ENCODE peak calls at places on chromosome 1, in six cellular contexts. One of them, this sample, is unnamed.
A peak's percentile ranks its signal among the peaks of the same experiment; 100 is the strongest.

GRCh38 chr1:43366601-43367025 is 1.2 kb downstream of the ELOVL1 start:
- DNase-seq in CD4-positive, CD25-positive, alpha-beta regulatory T cell: no peak
- DNase-seq in CD4-positive, alpha-beta memory T cell: no peak
- DNase-seq in IMR-90: no peak
- DNase-seq in CD8-positive, alpha-beta memory T cell: no peak
- DNase-seq in PC-3: peak; percentile 51
- DNase-seq in this sample: no peak

GRCh38 chr1:168110896-168111545 is 25.7 kb downstream of the GPR161 start:
- DNase-seq in CD4-positive, CD25-positive, alpha-beta regulatory T cell: no peak
- DNase-seq in CD4-positive, alpha-beta memory T cell: no peak
- DNase-seq in IMR-90: no peak
- DNase-seq in CD8-positive, alpha-beta memory T cell: no peak
- DNase-seq in PC-3: peak; percentile 10
- DNase-seq in this sample: no peak

GRCh38 chr1:209614906-209615305 is 31.4 kb downstream of the CAMK1G start:
- DNase-seq in CD4-positive, CD25-positive, alpha-beta regulatory T cell: no peak
- DNase-seq in CD4-positive, alpha-beta memory T cell: no peak
- DNase-seq in IMR-90: no peak
- DNase-seq in CD8-positive, alpha-beta memory T cell: no peak
- DNase-seq in PC-3: no peak
- DNase-seq in this sample: no peak

GRCh38 chr1:161200421-161200991 is 1.7 kb upstream of the ADAMTS4 start:
- DNase-seq in CD4-positive, CD25-positive, alpha-beta regulatory T cell: peak; percentile 75
- DNase-seq in CD4-positive, alpha-beta memory T cell: no peak
- DNase-seq in IMR-90: no peak
- DNase-seq in CD8-positive, alpha-beta memory T cell: no peak
- DNase-seq in PC-3: no peak
- DNase-seq in this sample: no peak

GRCh38 chr1:91744973-91745648 is 140.8 kb downstream of the TGFBR3 start:
- DNase-seq in CD4-positive, CD25-positive, alpha-beta regulatory T cell: no peak
- DNase-seq in CD4-positive, alpha-beta memory T cell: no peak
- DNase-seq in IMR-90: no peak
- DNase-seq in CD8-positive, alpha-beta memory T cell: no peak
- DNase-seq in PC-3: no peak
- DNase-seq in this sample: no peak

GRCh38 chr1:157490337-157491165 is 61.8 kb downstream of the FCRL5 start:
- DNase-seq in CD4-positive, CD25-positive, alpha-beta regulatory T cell: peak; percentile 54
- DNase-seq in CD4-positive, alpha-beta memory T cell: peak; percentile 15
- DNase-seq in IMR-90: peak; percentile 26
- DNase-seq in CD8-positive, alpha-beta memory T cell: peak; percentile 52
- DNase-seq in PC-3: peak; percentile 86
- DNase-seq in this sample: peak; percentile 19

GRCh38 chr1:55211456-55211855 is 3.7 kb downstream of the USP24 start:
- DNase-seq in CD4-positive, CD25-positive, alpha-beta regulatory T cell: peak; percentile 9
- DNase-seq in CD4-positive, alpha-beta memory T cell: no peak
- DNase-seq in IMR-90: peak; percentile 44
- DNase-seq in CD8-positive, alpha-beta memory T cell: no peak
- DNase-seq in PC-3: no peak
- DNase-seq in this sample: no peak

GRCh38 chr1:156115514-156116374 is 1.2 kb downstream of the LMNA start:
- DNase-seq in CD4-positive, CD25-positive, alpha-beta regulatory T cell: no peak
- DNase-seq in CD4-positive, alpha-beta memory T cell: no peak
- DNase-seq in IMR-90: peak; percentile 65
- DNase-seq in CD8-positive, alpha-beta memory T cell: no peak
- DNase-seq in PC-3: peak; percentile 80
- DNase-seq in this sample: no peak

GRCh38 chr1:229070168-229070567 is 200.7 kb upstream of the RAB4A start:
- DNase-seq in CD4-positive, CD25-positive, alpha-beta regulatory T cell: no peak
- DNase-seq in CD4-positive, alpha-beta memory T cell: no peak
- DNase-seq in IMR-90: peak; percentile 47
- DNase-seq in CD8-positive, alpha-beta memory T cell: no peak
- DNase-seq in PC-3: peak; percentile 94
- DNase-seq in this sample: no peak

GRCh38 chr1:117578466-117578865 is 27.4 kb upstream of the TENT5C start:
- DNase-seq in CD4-positive, CD25-positive, alpha-beta regulatory T cell: no peak
- DNase-seq in CD4-positive, alpha-beta memory T cell: no peak
- DNase-seq in IMR-90: no peak
- DNase-seq in CD8-positive, alpha-beta memory T cell: no peak
- DNase-seq in PC-3: no peak
- DNase-seq in this sample: no peak

DNA sequence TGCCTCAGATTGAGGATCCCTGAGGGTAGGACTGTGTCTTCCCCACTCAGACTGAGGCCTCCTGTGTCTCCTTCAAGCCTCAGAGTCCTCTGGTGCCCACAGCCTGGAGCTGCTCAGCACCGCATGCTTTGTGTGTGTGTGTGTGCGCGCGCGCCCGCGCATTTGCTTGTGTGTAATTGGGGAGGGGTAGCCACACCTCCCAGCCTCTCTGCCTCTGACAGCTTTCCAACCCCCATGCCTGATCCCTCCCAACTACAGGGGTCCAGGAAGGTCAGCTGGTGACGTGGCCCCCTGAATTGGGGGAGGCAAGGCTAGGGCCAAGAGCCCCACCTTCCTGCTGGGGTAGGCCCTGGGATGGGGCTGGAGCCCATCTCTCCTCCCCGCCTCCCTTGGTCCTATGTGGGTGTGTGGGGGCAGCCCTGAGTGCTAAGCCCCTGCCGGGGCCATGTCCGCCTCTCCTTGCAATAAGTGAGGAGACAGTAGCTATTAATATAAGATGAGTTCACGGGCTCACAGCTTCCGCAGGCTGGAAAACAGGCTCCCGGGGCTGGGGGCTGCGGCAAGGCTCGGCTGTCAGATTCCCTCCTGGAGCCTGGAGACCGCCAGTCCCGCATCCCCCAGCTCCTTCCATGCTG is 6.9 kb downstream of the GPR3 start:
- DNase-seq in CD4-positive, CD25-positive, alpha-beta regulatory T cell: no peak
- DNase-seq in CD4-positive, alpha-beta memory T cell: no peak
- DNase-seq in IMR-90: no peak
- DNase-seq in CD8-positive, alpha-beta memory T cell: no peak
- DNase-seq in PC-3: no peak
- DNase-seq in this sample: no peak
- H3K4me1 ChIP-seq in CD4-positive, CD25-positive, alpha-beta regulatory T cell: peaks cover 14% of the 10 kb centered on the region
- H3K4me1 ChIP-seq in CD4-positive, alpha-beta memory T cell: peaks cover 11% of the 10 kb centered on the region
- H3K4me1 ChIP-seq in IMR-90: peaks cover 19% of the 10 kb centered on the region
- H3K4me1 ChIP-seq in CD8-positive, alpha-beta memory T cell: peaks cover 26% of the 10 kb centered on the region
- H3K4me1 ChIP-seq in PC-3: peaks cover 12% of the 10 kb centered on the region
- H3K4me1 ChIP-seq in this sample: peaks cover 27% of the 10 kb centered on the region

GRCh38 chr1:106659490-106660244 is 396.8 kb upstream of the PRMT6 start:
- DNase-seq in CD4-positive, CD25-positive, alpha-beta regulatory T cell: no peak
- DNase-seq in CD4-positive, alpha-beta memory T cell: no peak
- DNase-seq in IMR-90: no peak
- DNase-seq in CD8-positive, alpha-beta memory T cell: no peak
- DNase-seq in PC-3: peak; percentile 94
- DNase-seq in this sample: no peak
- H3K4me1 ChIP-seq in CD4-positive, CD25-positive, alpha-beta regulatory T cell: no peaks in the 10 kb centered on the region
- H3K4me1 ChIP-seq in CD4-positive, alpha-beta memory T cell: no peaks in the 10 kb centered on the region
- H3K4me1 ChIP-seq in IMR-90: no peaks in the 10 kb centered on the region
- H3K4me1 ChIP-seq in CD8-positive, alpha-beta memory T cell: no peaks in the 10 kb centered on the region
- H3K4me1 ChIP-seq in PC-3: peaks cover 17% of the 10 kb centered on the region
- H3K4me1 ChIP-seq in this sample: no peaks in the 10 kb centered on the region

DNA sequence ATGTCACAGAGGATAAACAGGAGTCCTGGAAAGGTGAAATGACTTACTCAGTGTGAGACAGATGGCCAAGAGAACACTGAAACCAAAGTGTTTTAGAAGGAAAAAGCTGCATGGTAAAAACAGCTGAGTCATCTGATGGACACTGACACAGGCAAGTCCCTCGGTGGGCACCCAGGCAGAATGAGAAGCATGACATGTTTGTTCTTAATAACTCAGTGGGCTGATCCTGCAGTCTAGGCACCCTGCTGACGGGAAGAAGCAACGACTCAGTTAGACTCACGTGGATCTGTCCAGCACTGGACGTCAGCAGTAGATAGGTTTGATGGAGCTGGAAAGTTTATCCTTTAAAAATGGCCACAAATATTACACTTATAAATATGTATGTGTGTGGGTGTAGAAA is 116.9 kb downstream of the RGS7 start:
- DNase-seq in CD4-positive, CD25-positive, alpha-beta regulatory T cell: no peak
- DNase-seq in CD4-positive, alpha-beta memory T cell: no peak
- DNase-seq in IMR-90: no peak
- DNase-seq in CD8-positive, alpha-beta memory T cell: no peak
- DNase-seq in PC-3: no peak
- DNase-seq in this sample: no peak
- H3K4me1 ChIP-seq in CD4-positive, CD25-positive, alpha-beta regulatory T cell: no peaks in the 10 kb centered on the region
- H3K4me1 ChIP-seq in CD4-positive, alpha-beta memory T cell: no peaks in the 10 kb centered on the region
- H3K4me1 ChIP-seq in IMR-90: no peaks in the 10 kb centered on the region
- H3K4me1 ChIP-seq in CD8-positive, alpha-beta memory T cell: no peaks in the 10 kb centered on the region
- H3K4me1 ChIP-seq in PC-3: peaks cover 15% of the 10 kb centered on the region
- H3K4me1 ChIP-seq in this sample: no peaks in the 10 kb centered on the region

GRCh38 chr1:192607836-192608235 is 28.1 kb upstream of the RGS13 start:
- DNase-seq in CD4-positive, CD25-positive, alpha-beta regulatory T cell: no peak
- DNase-seq in CD4-positive, alpha-beta memory T cell: no peak
- DNase-seq in IMR-90: no peak
- DNase-seq in CD8-positive, alpha-beta memory T cell: no peak
- DNase-seq in PC-3: no peak
- DNase-seq in this sample: no peak
- H3K4me1 ChIP-seq in CD4-positive, CD25-positive, alpha-beta regulatory T cell: peaks cover 4% of the 10 kb centered on the region
- H3K4me1 ChIP-seq in CD4-positive, alpha-beta memory T cell: peaks cover 15% of the 10 kb centered on the region
- H3K4me1 ChIP-seq in IMR-90: no peaks in the 10 kb centered on the region
- H3K4me1 ChIP-seq in CD8-positive, alpha-beta memory T cell: peaks cover 11% of the 10 kb centered on the region
- H3K4me1 ChIP-seq in PC-3: no peaks in the 10 kb centered on the region
- H3K4me1 ChIP-seq in this sample: peaks cover 14% of the 10 kb centered on the region

GRCh38 chr1:114037503-114037890 is 58.2 kb downstream of the OLFML3 start:
- DNase-seq in CD4-positive, CD25-positive, alpha-beta regulatory T cell: no peak
- DNase-seq in CD4-positive, alpha-beta memory T cell: no peak
- DNase-seq in IMR-90: no peak
- DNase-seq in CD8-positive, alpha-beta memory T cell: no peak
- DNase-seq in PC-3: no peak
- DNase-seq in this sample: no peak
- H3K4me1 ChIP-seq in CD4-positive, CD25-positive, alpha-beta regulatory T cell: no peaks in the 10 kb centered on the region
- H3K4me1 ChIP-seq in CD4-positive, alpha-beta memory T cell: no peaks in the 10 kb centered on the region
- H3K4me1 ChIP-seq in IMR-90: peaks cover 5% of the 10 kb centered on the region
- H3K4me1 ChIP-seq in CD8-positive, alpha-beta memory T cell: no peaks in the 10 kb centered on the region
- H3K4me1 ChIP-seq in PC-3: peaks cover 32% of the 10 kb centered on the region
- H3K4me1 ChIP-seq in this sample: no peaks in the 10 kb centered on the region

DNA sequence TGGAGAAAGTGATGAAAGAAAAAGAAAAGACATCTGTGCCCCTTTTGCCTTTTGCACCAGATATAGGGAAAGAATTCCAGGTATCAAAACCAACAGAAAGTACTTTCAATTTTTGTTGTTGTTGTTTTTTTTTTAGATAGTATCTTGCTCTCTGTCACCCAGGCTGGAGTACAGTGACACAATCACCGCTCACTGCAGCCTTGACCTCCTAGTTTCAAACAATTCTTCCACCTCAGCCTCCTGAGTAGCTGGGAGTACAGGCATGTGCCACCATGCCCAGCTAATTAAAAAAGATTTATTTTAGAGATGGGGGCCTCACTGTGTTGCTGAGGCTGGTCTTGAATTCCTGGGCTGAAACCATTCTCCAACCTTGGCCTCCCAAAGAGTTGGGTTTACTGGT is 31.3 kb upstream of the IVNS1ABP start:
- DNase-seq in CD4-positive, CD25-positive, alpha-beta regulatory T cell: no peak
- DNase-seq in CD4-positive, alpha-beta memory T cell: no peak
- DNase-seq in IMR-90: no peak
- DNase-seq in CD8-positive, alpha-beta memory T cell: no peak
- DNase-seq in PC-3: no peak
- DNase-seq in this sample: no peak
- H3K4me1 ChIP-seq in CD4-positive, CD25-positive, alpha-beta regulatory T cell: no peaks in the 10 kb centered on the region
- H3K4me1 ChIP-seq in CD4-positive, alpha-beta memory T cell: no peaks in the 10 kb centered on the region
- H3K4me1 ChIP-seq in IMR-90: no peaks in the 10 kb centered on the region
- H3K4me1 ChIP-seq in CD8-positive, alpha-beta memory T cell: peaks cover 16% of the 10 kb centered on the region
- H3K4me1 ChIP-seq in PC-3: no peaks in the 10 kb centered on the region
- H3K4me1 ChIP-seq in this sample: peaks cover 6% of the 10 kb centered on the region

GRCh38 chr1:67043366-67043765 is 10.6 kb downstream of the SLC35D1 start:
- DNase-seq in CD4-positive, CD25-positive, alpha-beta regulatory T cell: no peak
- DNase-seq in CD4-positive, alpha-beta memory T cell: no peak
- DNase-seq in IMR-90: no peak
- DNase-seq in CD8-positive, alpha-beta memory T cell: no peak
- DNase-seq in PC-3: no peak
- DNase-seq in this sample: no peak
- H3K4me1 ChIP-seq in CD4-positive, CD25-positive, alpha-beta regulatory T cell: no peaks in the 10 kb centered on the region
- H3K4me1 ChIP-seq in CD4-positive, alpha-beta memory T cell: no peaks in the 10 kb centered on the region
- H3K4me1 ChIP-seq in IMR-90: peaks cover 11% of the 10 kb centered on the region
- H3K4me1 ChIP-seq in CD8-positive, alpha-beta memory T cell: no peaks in the 10 kb centered on the region
- H3K4me1 ChIP-seq in PC-3: no peaks in the 10 kb centered on the region
- H3K4me1 ChIP-seq in this sample: no peaks in the 10 kb centered on the region

GRCh38 chr1:115063238-115063901 is 25.9 kb downstream of the TSPAN2 start:
- DNase-seq in CD4-positive, CD25-positive, alpha-beta regulatory T cell: peak; percentile 75
- DNase-seq in CD4-positive, alpha-beta memory T cell: peak; percentile 80
- DNase-seq in IMR-90: no peak
- DNase-seq in CD8-positive, alpha-beta memory T cell: peak; percentile 62
- DNase-seq in PC-3: peak; percentile 65
- DNase-seq in this sample: peak; percentile 45
- H3K4me1 ChIP-seq in CD4-positive, CD25-positive, alpha-beta regulatory T cell: peaks cover 31% of the 10 kb centered on the region
- H3K4me1 ChIP-seq in CD4-positive, alpha-beta memory T cell: peaks cover 44% of the 10 kb centered on the region
- H3K4me1 ChIP-seq in IMR-90: no peaks in the 10 kb centered on the region
- H3K4me1 ChIP-seq in CD8-positive, alpha-beta memory T cell: peaks cover 37% of the 10 kb centered on the region
- H3K4me1 ChIP-seq in PC-3: peaks cover 43% of the 10 kb centered on the region
- H3K4me1 ChIP-seq in this sample: peaks cover 35% of the 10 kb centered on the region

GRCh38 chr1:2093055-2093454 is 42.8 kb downstream of the PRKCZ start:
- DNase-seq in CD4-positive, CD25-positive, alpha-beta regulatory T cell: no peak
- DNase-seq in CD4-positive, alpha-beta memory T cell: no peak
- DNase-seq in IMR-90: no peak
- DNase-seq in CD8-positive, alpha-beta memory T cell: no peak
- DNase-seq in PC-3: no peak
- DNase-seq in this sample: no peak
- H3K4me1 ChIP-seq in CD4-positive, CD25-positive, alpha-beta regulatory T cell: peaks cover 3% of the 10 kb centered on the region
- H3K4me1 ChIP-seq in CD4-positive, alpha-beta memory T cell: no peaks in the 10 kb centered on the region
- H3K4me1 ChIP-seq in IMR-90: peaks cover 6% of the 10 kb centered on the region
- H3K4me1 ChIP-seq in CD8-positive, alpha-beta memory T cell: no peaks in the 10 kb centered on the region
- H3K4me1 ChIP-seq in PC-3: no peaks in the 10 kb centered on the region
- H3K4me1 ChIP-seq in this sample: no peaks in the 10 kb centered on the region

This sample was measured in CD8-positive, alpha-beta T cell.